ENCODE peak calls at places on chromosomes 7 and 10, in five cellular contexts. Z is A549, N is right lobe of liver, U is kidney epithelial cell, V is fibroblast of villous mesenchyme. A is an unnamed sample.

GRCh38 chr7:149285581-149285975 is 23.6 kb downstream of the ZNF783 start:
- DNase-seq in Z (peak), N (no peak), U (no peak), V (peak), A (no peak)

GRCh38 chr7:28432105-28432504 is 19.8 kb downstream of the CREB5 start:
- DNase-seq in Z (no peak), N (no peak), U (no peak), V (no peak), A (no peak)

GRCh38 chr7:42972703-42973500 is 40.7 kb downstream of the MRPL32 start:
- DNase-seq in Z (peak), N (peak), U (peak), V (peak), A (peak)

GRCh38 chr10:121527690-121528089 is 70.6 kb downstream of the FGFR2 start:
- DNase-seq in Z (no peak), N (no peak), U (peak), V (peak), A (no peak)

GRCh38 chr7:92641921-92642511 is 51.8 kb upstream of the FAM133B start:
- DNase-seq in Z (no peak), N (no peak), U (peak), V (no peak), A (peak)

GRCh38 chr10:119515511-119516045 is 26.9 kb downstream of the RGS10 start:
- DNase-seq in Z (no peak), N (no peak), U (no peak), V (no peak), A (no peak)

GRCh38 chr7:104826140-104826539 is 187.9 kb upstream of the KMT2E start:
- DNase-seq in Z (no peak), N (no peak), U (no peak), V (no peak), A (no peak)

GRCh38 chr7:28351450-28351849 is 60.9 kb upstream of the CREB5 start:
- DNase-seq in Z (no peak), N (no peak), U (no peak), V (no peak), A (no peak)

GRCh38 chr10:32459072-32459703 is 13.2 kb downstream of the CCDC7 start:
- DNase-seq in Z (no peak), N (no peak), U (no peak), V (no peak), A (no peak)

GRCh38 chr10:71475243-71475871 is 78.6 kb downstream of the CDH23 start:
- DNase-seq in Z (no peak), N (no peak), U (no peak), V (no peak), A (no peak)

GRCh38 chr7:92969061-92969460 is 132.7 kb upstream of the CDK6 start:
- DNase-seq in Z (no peak), N (no peak), U (no peak), V (no peak), A (no peak)

GRCh38 chr10:79482721-79483120 is 29.6 kb upstream of the EIF5AL1 start:
- DNase-seq in Z (no peak), N (no peak), U (no peak), V (no peak), A (no peak)

GRCh38 chr7:150668472-150668911 is 17.0 kb upstream of the GIMAP2 start:
- DNase-seq in Z (no peak), N (no peak), U (no peak), V (no peak), A (no peak)

GRCh38 chr10:79378647-79379511 is 31.6 kb downstream of the PPIF start:
- DNase-seq in Z (no peak), N (no peak), U (no peak), V (no peak), A (no peak)

GRCh38 chr10:21184216-21184615 is 287.1 kb upstream of the NEBL start:
- DNase-seq in Z (no peak), N (no peak), U (peak), V (peak), A (no peak)

GRCh38 chr10:124679401-124679800 is 64.8 kb downstream of the FAM53B start:
- DNase-seq in Z (no peak), N (peak), U (no peak), V (no peak), A (no peak)

GRCh38 chr10:112435013-112435619 is 11.6 kb downstream of the ZDHHC6 start:
- DNase-seq in Z (peak), N (no peak), U (no peak), V (peak), A (no peak)

GRCh38 chr10:70122742-70123141 is 9.9 kb downstream of the AIFM2 start:
- DNase-seq in Z (no peak), N (no peak), U (no peak), V (peak), A (no peak)

GRCh38 chr10:43407148-43407575 is 1.8 kb downstream of the HNRNPF start:
- DNase-seq in Z (no peak), N (peak), U (no peak), V (peak), A (no peak)

GRCh38 chr10:2935647-2936386 is 131.5 kb upstream of the PFKP start:
- DNase-seq in Z (no peak), N (no peak), U (no peak), V (no peak), A (no peak)

GRCh38 chr10:71921319-71922027 is 42.7 kb upstream of the CHST3 start:
- DNase-seq in Z (no peak), N (no peak), U (no peak), V (peak), A (no peak)

GRCh38 chr7:135512135-135512887 is 2.4 kb upstream of the CNOT4 start:
- DNase-seq in Z (peak), N (no peak), U (no peak), V (peak), A (no peak)

GRCh38 chr7:130463553-130464434 is 23.0 kb upstream of the CEP41 start:
- DNase-seq in Z (no peak), N (no peak), U (no peak), V (peak), A (no peak)

GRCh38 chr10:119412244-119412750 is 130.2 kb downstream of the RGS10 start:
- DNase-seq in Z (no peak), N (peak), U (no peak), V (peak), A (no peak)

GRCh38 chr7:150876817-150877526 is 24.7 kb downstream of the AOC1 start:
- DNase-seq in Z (peak), N (peak), U (peak), V (peak), A (peak)

GRCh38 chr7:64559206-64559605 is 3.7 kb downstream of the ZNF680 start:
- DNase-seq in Z (no peak), N (peak), U (no peak), V (peak), A (no peak)

GRCh38 chr7:102843850-102844249 is 69.0 kb upstream of the LRRC17 start:
- DNase-seq in Z (no peak), N (no peak), U (no peak), V (no peak), A (no peak)

GRCh38 chr7:510061-510481 is 9.6 kb downstream of the PDGFA start:
- DNase-seq in Z (no peak), N (peak), U (no peak), V (no peak), A (no peak)

GRCh38 chr7:81402227-81402626 is 367.6 kb downstream of the HGF start:
- DNase-seq in Z (no peak), N (no peak), U (no peak), V (peak), A (no peak)

GRCh38 chr10:15601819-15602218 is 117.9 kb downstream of the ITGA8 start:
- DNase-seq in Z (no peak), N (no peak), U (no peak), V (no peak), A (no peak)

GRCh38 chr10:48459270-48460147 is 145.4 kb downstream of the ARHGAP22 start:
- DNase-seq in Z (no peak), N (no peak), U (no peak), V (no peak), A (no peak)

GRCh38 chr7:158821173-158822021 is 7.9 kb downstream of the ESYT2 start:
- DNase-seq in Z (peak), N (no peak), U (no peak), V (peak), A (no peak)

GRCh38 chr10:109126016-109126415 is 797.3 kb downstream of the XPNPEP1 start:
- DNase-seq in Z (no peak), N (no peak), U (no peak), V (no peak), A (no peak)

GRCh38 chr10:16947071-16947470 is 129.8 kb upstream of the RSU1 start:
- DNase-seq in Z (no peak), N (no peak), U (no peak), V (no peak), A (no peak)

GRCh38 chr10:70560511-70560931 is 42.0 kb downstream of the PRF1 start:
- DNase-seq in Z (no peak), N (peak), U (no peak), V (no peak), A (no peak)

GRCh38 chr10:60495357-60495756 is 105.7 kb upstream of the ANK3 start:
- DNase-seq in Z (no peak), N (no peak), U (no peak), V (no peak), A (no peak)

GRCh38 chr10:73868655-73869195 is 5.6 kb downstream of the CAMK2G start:
- DNase-seq in Z (no peak), N (no peak), U (no peak), V (no peak), A (no peak)
- H3K4me3 ChIP-seq in Z (no peak), N (no peak), U (no peak), V (no peak), A (no peak)

DNA sequence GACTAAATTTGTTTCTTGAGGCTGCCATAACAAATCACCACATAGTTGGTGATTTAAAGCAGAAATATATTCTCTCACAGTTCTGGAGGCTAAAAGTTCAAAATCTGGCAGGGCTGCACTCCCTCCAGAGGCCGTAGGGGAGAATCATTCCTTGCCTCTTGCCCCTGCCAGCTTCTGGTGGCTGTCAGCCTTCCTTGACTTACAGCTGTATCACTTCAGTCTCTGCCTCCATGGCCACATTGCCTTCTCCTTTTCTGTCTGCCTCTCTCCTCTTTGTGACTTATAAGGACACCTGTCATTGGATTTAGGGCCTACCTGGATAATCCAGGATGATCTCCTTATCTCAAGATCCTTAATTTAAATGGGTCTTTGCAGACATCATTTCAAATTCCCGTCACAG is 5.8 kb upstream of the LRRC4 start:
- DNase-seq in Z (no peak), N (no peak), U (no peak), V (no peak), A (no peak)
- TF ChIP-seq CTCF in Z (no peak), N (no peak), U (no peak), V (no peak), A (no peak)

GRCh38 chr10:25786899-25787298 is 147.1 kb upstream of the MYO3A start:
- DNase-seq in Z (no peak), N (no peak), U (no peak), V (no peak), A (no peak)
- H3K4me3 ChIP-seq in Z (no peak), N (no peak), U (no peak), V (no peak), A (no peak)

GRCh38 chr10:123240250-123240649 is 86.0 kb downstream of the BUB3 start:
- DNase-seq in Z (no peak), N (no peak), U (no peak), V (no peak), A (no peak)

GRCh38 chr10:123240776-123241175 is 86.6 kb downstream of the BUB3 start:
- DNase-seq in Z (no peak), N (no peak), U (no peak), V (no peak), A (no peak)

GRCh38 chr10:123241391-123242141 is 87.4 kb downstream of the BUB3 start:
- DNase-seq in Z (no peak), N (no peak), U (no peak), V (no peak), A (no peak)

GRCh38 chr10:123236122-123236521 is 81.9 kb downstream of the BUB3 start:
- DNase-seq in Z (no peak), N (no peak), U (no peak), V (no peak), A (no peak)
- TF ChIP-seq CTCF in Z (no peak), N (peak), U (no peak), V (no peak), A (no peak)

GRCh38 chr10:5014936-5015335 is 11.3 kb upstream of the AKR1C2 start:
- DNase-seq in Z (peak), N (no peak), U (no peak), V (no peak), A (no peak)

GRCh38 chr10:5012595-5012994 is 8.9 kb upstream of the AKR1C2 start:
- DNase-seq in Z (no peak), N (no peak), U (no peak), V (no peak), A (no peak)

GRCh38 chr10:5018150-5018549 is 14.5 kb upstream of the AKR1C2 start:
- DNase-seq in Z (no peak), N (no peak), U (no peak), V (no peak), A (no peak)

GRCh38 chr10:5013385-5013784 is 9.7 kb upstream of the AKR1C2 start:
- DNase-seq in Z (no peak), N (no peak), U (no peak), V (no peak), A (no peak)
- H3K4me3 ChIP-seq in Z (peak), N (no peak), U (no peak), V (no peak), A (no peak)

GRCh38 chr7:132311747-132312146 is 264.5 kb downstream of the PLXNA4 start:
- DNase-seq in Z (no peak), N (no peak), U (no peak), V (no peak), A (no peak)

GRCh38 chr7:132312531-132313070 is 263.7 kb downstream of the PLXNA4 start:
- DNase-seq in Z (no peak), N (no peak), U (no peak), V (no peak), A (no peak)

GRCh38 chr7:132309102-132309805 is 267.0 kb downstream of the PLXNA4 start:
- DNase-seq in Z (no peak), N (no peak), U (no peak), V (no peak), A (no peak)

GRCh38 chr7:132307465-132307864 is 268.8 kb downstream of the PLXNA4 start:
- DNase-seq in Z (no peak), N (no peak), U (no peak), V (no peak), A (no peak)
- TF ChIP-seq CTCF in Z (no peak), N (no peak), U (no peak), V (no peak), A (no peak)

A was measured in AG04450.